ENCODE peak calls at places on chromosomes 4 and X, in four cellular contexts. O is A549, M is K562, C is HepG2. W is an unnamed sample.

GRCh38 chr4:54658321-54659093 is 750 bp downstream of the KIT start:
- DNase-seq in O (peak), M (peak), C (peak), W (peak)

GRCh38 chr4:110681381-110681780 is 58.5 kb upstream of the PITX2 start:
- DNase-seq in M (no peak), C (no peak), O (no peak), W (no peak)

GRCh38 chr4:184461711-184462110 is 12.6 kb downstream of the IRF2 start:
- DNase-seq in M (no peak), C (no peak), O (no peak), W (no peak)

GRCh38 chrX:115898382-115899001 is 272.1 kb upstream of the AGTR2 start:
- DNase-seq in M (peak), C (peak), O (peak), W (no peak)

GRCh38 chr4:186557061-186557460 is 1.7 kb upstream of the MTNR1A start:
- DNase-seq in M (no peak), C (no peak), O (no peak), W (no peak)

GRCh38 chr4:139223682-139224317 is 46.8 kb upstream of the ELF2 start:
- DNase-seq in O (no peak), C (no peak), M (peak), W (no peak)

GRCh38 chrX:12446342-12447075 is 308.2 kb downstream of the FRMPD4 start:
- DNase-seq in O (peak), C (no peak), M (no peak), W (no peak)

GRCh38 chr4:48642421-48643144 is 137.5 kb downstream of the FRYL start:
- DNase-seq in M (no peak), C (no peak), O (no peak), W (no peak)

GRCh38 chrX:108178099-108178498 is 86.5 kb downstream of the ATG4A start:
- DNase-seq in C (no peak), O (no peak), M (no peak), W (no peak)

GRCh38 chrX:49761481-49761880 is 65.7 kb upstream of the PAGE1 start:
- DNase-seq in M (peak), O (peak), C (peak), W (peak)

GRCh38 chrX:12614266-12614665 is 176.9 kb upstream of the PRPS2 start:
- DNase-seq in C (no peak), M (no peak), O (no peak), W (no peak)

GRCh38 chrX:123450217-123450616 is 266.1 kb downstream of the GRIA3 start:
- DNase-seq in O (peak), C (peak), M (peak), W (no peak)

GRCh38 chr4:111631157-111631999 is 513.9 kb upstream of the FAM241A start:
- DNase-seq in C (no peak), M (no peak), O (no peak), W (no peak)

GRCh38 chr4:139319571-139319970 is 17.3 kb upstream of the NDUFC1 start:
- DNase-seq in M (no peak), O (no peak), C (no peak), W (no peak)

GRCh38 chrX:104112326-104112951 is at the start of gene ZCCHC18:
- DNase-seq in C (peak), O (peak), M (peak), W (peak)

DNA sequence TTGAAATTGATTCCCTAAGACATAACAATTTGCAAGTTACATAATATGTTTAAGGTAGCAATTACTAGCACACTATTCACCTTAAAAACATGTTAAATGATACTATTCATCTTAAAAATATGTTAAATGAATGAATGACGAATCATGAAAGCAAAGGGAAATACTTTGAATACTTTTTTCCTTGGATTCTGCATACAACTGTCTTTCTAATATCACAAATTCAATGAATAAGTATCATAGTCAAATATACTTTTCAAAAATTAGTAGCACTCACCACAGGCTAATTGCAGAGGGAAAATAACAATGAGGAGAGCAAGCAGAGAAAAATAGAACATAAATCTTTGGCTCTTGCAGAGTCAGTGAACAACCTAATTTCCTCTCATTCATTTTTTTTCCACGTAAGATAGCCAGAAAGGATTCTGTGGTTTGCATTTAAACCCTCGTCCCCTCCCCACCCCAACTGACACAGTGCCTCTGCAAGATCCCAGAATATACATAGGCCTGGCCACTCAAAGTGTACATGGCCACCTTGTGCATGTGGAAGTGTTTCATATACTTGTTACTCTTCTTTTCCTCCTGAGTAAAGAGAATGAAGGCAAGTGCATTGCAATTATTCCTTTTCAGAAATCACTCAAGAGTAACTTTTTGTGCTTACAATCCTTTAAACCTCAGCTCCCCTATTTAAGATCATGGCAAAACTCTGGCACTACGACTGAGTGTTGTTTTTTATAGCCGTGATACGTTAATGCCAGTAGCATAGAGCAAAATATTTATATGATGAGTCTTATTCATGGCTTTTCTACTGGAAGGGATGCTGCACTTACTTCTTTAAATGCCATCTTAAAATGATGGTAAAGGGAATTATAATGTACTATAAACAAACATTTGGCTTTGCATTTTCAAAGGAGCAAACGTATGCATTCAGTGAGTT is 236.4 kb downstream of the PDGFC start:
- DNase-seq in C (no peak), M (no peak), O (no peak), W (no peak)
- TF ChIP-seq HMGXB4 in C (no peak), M (no peak), O (no peak), W (no peak)

GRCh38 chrX:1928805-1929204 is 313.9 kb downstream of the ASMT start:
- DNase-seq in O (no peak), C (no peak), M (no peak), W (peak)
- TF ChIP-seq HMGXB4 in O (no peak), C (no peak), M (no peak), W (no peak)

DNA sequence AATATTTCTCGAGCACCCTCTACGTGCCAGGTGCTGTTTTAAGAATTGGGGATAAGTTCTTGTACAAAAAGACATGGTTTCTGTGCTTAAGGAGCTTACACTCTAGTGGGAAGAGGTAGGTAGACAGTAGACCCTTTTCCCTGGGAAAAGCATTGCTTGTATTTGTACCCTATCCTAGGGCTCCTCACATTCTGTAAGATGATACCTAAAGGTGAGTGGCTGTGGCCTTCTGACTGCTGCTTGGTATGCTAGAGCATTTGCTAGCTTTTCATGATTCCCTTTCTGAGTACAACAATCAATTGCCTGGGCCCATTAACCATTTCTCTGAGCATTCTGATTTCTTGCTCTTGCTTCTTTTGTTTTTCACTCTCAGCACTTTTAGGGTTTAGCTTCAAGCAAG is 286.6 kb downstream of the ZIC3 start:
- DNase-seq in O (no peak), M (no peak), C (no peak), W (no peak)
- TF ChIP-seq HMGXB4 in O (no peak), M (no peak), C (no peak), W (no peak)

DNA sequence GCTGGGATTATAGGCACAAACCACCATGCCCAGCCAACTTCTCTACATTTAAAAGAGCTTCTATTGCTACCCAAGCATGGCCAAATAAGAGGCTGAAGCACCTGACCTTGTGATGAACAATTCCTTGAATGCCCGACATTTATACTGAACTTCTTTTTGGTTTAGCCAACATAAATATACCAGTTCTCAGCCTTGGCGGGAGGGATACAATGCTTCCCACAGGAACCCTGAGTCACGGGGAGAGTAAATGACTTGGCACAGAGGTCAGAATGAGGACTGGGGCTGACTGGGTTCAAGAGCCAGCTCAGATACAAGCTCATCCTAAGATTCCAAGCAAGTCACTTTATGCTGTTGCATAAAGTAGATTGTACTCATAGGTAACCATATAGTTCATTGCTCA is 6.1 kb downstream of the HOPX start:
- DNase-seq in O (no peak), M (no peak), C (no peak), W (no peak)
- TF ChIP-seq HMGXB4 in O (no peak), M (no peak), C (no peak), W (no peak)

GRCh38 chr4:130640583-130640982 is 1544.6 kb downstream of the C4orf33 start:
- DNase-seq in C (no peak), O (no peak), M (no peak), W (no peak)
- TF ChIP-seq HMGXB4 in C (no peak), O (no peak), M (no peak), W (no peak)

DNA sequence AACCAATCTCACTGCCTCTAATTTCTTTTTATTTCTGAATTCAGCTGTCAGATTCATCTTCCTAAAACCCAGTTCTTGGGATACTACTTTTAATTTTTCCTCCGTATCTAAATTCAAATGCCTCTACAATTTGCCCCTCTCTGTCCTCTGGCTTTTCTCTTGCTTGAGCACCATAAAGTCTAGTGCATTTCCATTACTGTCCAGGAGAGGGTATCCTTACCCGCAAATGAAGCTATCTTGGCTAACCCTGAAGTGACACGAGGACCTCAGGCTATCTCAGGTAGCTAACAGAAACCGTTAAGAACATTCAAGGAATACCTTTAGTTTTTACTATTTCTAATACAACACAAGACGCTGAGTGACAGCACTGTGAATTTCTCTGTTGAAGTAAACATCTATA is 49.4 kb upstream of the PRR32 start:
- DNase-seq in O (peak), C (no peak), M (peak), W (no peak)
- TF ChIP-seq HMGXB4 in O (no peak), C (no peak), M (no peak), W (no peak)

GRCh38 chr4:169103966-169104412 is 93.9 kb upstream of the CBR4 start:
- DNase-seq in O (no peak), M (no peak), C (no peak), W (peak)

GRCh38 chr4:169098969-169099685 is 89.1 kb upstream of the CBR4 start:
- DNase-seq in O (no peak), C (no peak), M (no peak), W (no peak)

GRCh38 chr4:169100656-169101055 is 90.6 kb upstream of the CBR4 start:
- DNase-seq in C (no peak), M (peak), O (no peak), W (no peak)

GRCh38 chr4:169099775-169100180 is 89.7 kb upstream of the CBR4 start:
- DNase-seq in O (no peak), C (peak), M (no peak), W (no peak)

DNA sequence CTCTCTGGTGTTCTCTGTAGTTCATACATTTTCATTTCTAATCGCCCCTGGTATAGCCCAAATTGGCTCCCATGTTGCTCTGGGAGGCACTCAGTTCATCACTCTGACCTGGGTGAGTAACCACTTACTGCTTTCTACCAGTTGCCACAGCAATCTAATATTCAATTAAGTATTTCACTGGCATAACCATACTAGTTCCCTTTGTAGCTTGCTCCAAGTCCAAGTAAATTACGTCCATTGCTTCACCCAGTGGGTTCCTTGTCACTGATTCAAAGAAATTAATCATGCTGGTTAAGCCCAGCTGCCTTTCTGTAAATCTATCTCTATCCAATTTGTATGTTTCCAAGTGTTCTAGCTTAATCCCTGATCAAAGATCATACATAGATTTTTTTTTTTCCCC is 92.0 kb upstream of the CBR4 start:
- DNase-seq in M (no peak), C (no peak), O (no peak), W (no peak)
- TF ChIP-seq HMGXB4 in M (no peak), C (no peak), O (no peak), W (no peak)

GRCh38 chr4:147355849-147356248 is 125.0 kb upstream of the EDNRA start:
- DNase-seq in C (no peak), O (peak), M (no peak), W (no peak)

GRCh38 chr4:147363514-147363913 is 117.4 kb upstream of the EDNRA start:
- DNase-seq in C (no peak), M (no peak), O (no peak), W (no peak)

GRCh38 chr4:147361726-147362125 is 119.2 kb upstream of the EDNRA start:
- DNase-seq in C (no peak), M (no peak), O (peak), W (no peak)

GRCh38 chr4:147362868-147363440 is 117.9 kb upstream of the EDNRA start:
- DNase-seq in M (no peak), C (no peak), O (no peak), W (no peak)

GRCh38 chr4:147360301-147360700 is 120.6 kb upstream of the EDNRA start:
- DNase-seq in O (no peak), C (no peak), M (no peak), W (no peak)
- TF ChIP-seq HMGXB4 in O (no peak), C (no peak), M (no peak), W (no peak)

GRCh38 chr4:11765849-11766453 is 337.3 kb upstream of the HS3ST1 start:
- DNase-seq in O (peak), C (peak), M (peak), W (peak)
- TF ChIP-seq HMGXB4 in O (no peak), C (no peak), M (no peak), W (no peak)

DNA sequence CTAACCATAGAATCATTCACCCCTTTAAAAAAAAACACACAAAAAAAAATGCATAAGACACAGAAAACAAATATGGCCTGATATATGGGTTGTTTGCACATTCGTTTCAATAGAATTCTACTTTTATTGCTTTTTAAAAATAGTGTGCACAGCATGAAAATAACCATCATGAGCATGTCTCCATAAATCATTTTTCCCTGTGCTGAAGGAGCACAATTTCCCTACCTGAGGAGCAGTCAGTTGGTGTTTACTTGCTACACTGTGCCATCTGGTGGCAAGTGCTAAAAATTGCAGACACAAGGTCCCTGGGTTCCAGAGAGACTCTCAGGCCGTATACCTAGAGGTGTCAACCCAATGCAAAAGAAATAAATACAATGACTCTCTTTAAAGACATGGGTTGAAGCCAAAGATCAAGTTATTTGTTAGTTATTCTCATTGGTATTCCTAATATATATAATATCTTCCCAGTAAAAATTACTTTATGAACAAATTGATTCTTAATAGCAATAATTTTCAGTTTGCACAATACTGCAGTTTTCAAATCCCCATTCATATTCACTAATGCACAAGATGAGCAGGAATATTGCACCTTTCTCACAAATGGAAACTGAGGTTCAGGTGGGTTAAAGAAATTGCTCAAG is 551.4 kb downstream of the IQCM start:
- DNase-seq in C (peak), O (peak), M (peak), W (peak)
- TF ChIP-seq HMGXB4 in C (no peak), O (no peak), M (no peak), W (no peak)